ENCODE peak calls at places on chromosomes 4 and X, in six cellular contexts. One of them, this sample, is unnamed.

GRCh38 chrX:70755850-70756249 is 152.7 kb downstream of the TEX11 start:
- DNase-seq in adrenal gland: no peak
- DNase-seq in stomach: no peak
- DNase-seq in fibroblast of lung: no peak
- DNase-seq in esophagus muscularis mucosa: no peak
- DNase-seq in tibial artery: no peak
- DNase-seq in this sample: no peak

GRCh38 chr4:106851686-106852085 is 184.4 kb downstream of the DKK2 start:
- DNase-seq in adrenal gland: no peak
- DNase-seq in stomach: no peak
- DNase-seq in fibroblast of lung: no peak
- DNase-seq in esophagus muscularis mucosa: no peak
- DNase-seq in tibial artery: no peak
- DNase-seq in this sample: no peak

GRCh38 chrX:42704454-42704853 is 73.5 kb downstream of the PPP1R2C start:
- DNase-seq in adrenal gland: no peak
- DNase-seq in stomach: no peak
- DNase-seq in fibroblast of lung: peak; percentile 4
- DNase-seq in esophagus muscularis mucosa: no peak
- DNase-seq in tibial artery: no peak
- DNase-seq in this sample: peak; percentile 39

GRCh38 chr4:184825394-184826314 is at the start of gene ACSL1:
- DNase-seq in adrenal gland: peak; percentile 76
- DNase-seq in stomach: peak; percentile 82
- DNase-seq in fibroblast of lung: peak; percentile 63
- DNase-seq in esophagus muscularis mucosa: no peak
- DNase-seq in tibial artery: peak; percentile 85
- DNase-seq in this sample: peak; percentile 92

GRCh38 chrX:151714367-151714766 is 1.5 kb upstream of the FATE1 start:
- DNase-seq in adrenal gland: no peak
- DNase-seq in stomach: no peak
- DNase-seq in fibroblast of lung: no peak
- DNase-seq in esophagus muscularis mucosa: no peak
- DNase-seq in tibial artery: no peak
- DNase-seq in this sample: no peak

GRCh38 chr4:133618963-133619362 is 469.9 kb downstream of the PCDH10 start:
- DNase-seq in adrenal gland: no peak
- DNase-seq in stomach: no peak
- DNase-seq in fibroblast of lung: no peak
- DNase-seq in esophagus muscularis mucosa: no peak
- DNase-seq in tibial artery: no peak
- DNase-seq in this sample: peak; percentile 29

GRCh38 chr4:118941149-118941548 is 52.5 kb downstream of the SYNPO2 start:
- DNase-seq in adrenal gland: no peak
- DNase-seq in stomach: no peak
- DNase-seq in fibroblast of lung: no peak
- DNase-seq in esophagus muscularis mucosa: no peak
- DNase-seq in tibial artery: peak; percentile 78
- DNase-seq in this sample: peak; percentile 67

GRCh38 chr4:89803036-89803435 is 33.9 kb downstream of the SNCA start:
- DNase-seq in adrenal gland: no peak
- DNase-seq in stomach: no peak
- DNase-seq in fibroblast of lung: no peak
- DNase-seq in esophagus muscularis mucosa: no peak
- DNase-seq in tibial artery: no peak
- DNase-seq in this sample: no peak

GRCh38 chr4:61200195-61200990 is at the start of gene ADGRL3:
- DNase-seq in adrenal gland: peak; percentile 54
- DNase-seq in stomach: no peak
- DNase-seq in fibroblast of lung: peak; percentile 60
- DNase-seq in esophagus muscularis mucosa: no peak
- DNase-seq in tibial artery: peak; percentile 30
- DNase-seq in this sample: peak; percentile 78

GRCh38 chrX:11665144-11666040 is at the start of gene ARHGAP6:
- DNase-seq in adrenal gland: no peak
- DNase-seq in stomach: no peak
- DNase-seq in fibroblast of lung: peak; percentile 55
- DNase-seq in esophagus muscularis mucosa: no peak
- DNase-seq in tibial artery: peak; percentile 25
- DNase-seq in this sample: peak; percentile 78

GRCh38 chrX:11664211-11664888 is 1.4 kb downstream of the ARHGAP6 start:
- DNase-seq in adrenal gland: no peak
- DNase-seq in stomach: no peak
- DNase-seq in fibroblast of lung: peak; percentile 12
- DNase-seq in esophagus muscularis mucosa: no peak
- DNase-seq in tibial artery: no peak
- DNase-seq in this sample: peak; percentile 21

GRCh38 chrX:11667286-11667685 is 1.6 kb upstream of the ARHGAP6 start:
- DNase-seq in adrenal gland: no peak
- DNase-seq in stomach: no peak
- DNase-seq in fibroblast of lung: no peak
- DNase-seq in esophagus muscularis mucosa: no peak
- DNase-seq in tibial artery: no peak
- DNase-seq in this sample: no peak

GRCh38 chrX:11663875-11664210 is 1.9 kb downstream of the ARHGAP6 start:
- DNase-seq in adrenal gland: no peak
- DNase-seq in stomach: no peak
- DNase-seq in fibroblast of lung: no peak
- DNase-seq in esophagus muscularis mucosa: no peak
- DNase-seq in tibial artery: no peak
- DNase-seq in this sample: peak; percentile 5

GRCh38 chrX:11666180-11666579 is 460 bp upstream of the ARHGAP6 start:
- DNase-seq in adrenal gland: no peak
- DNase-seq in stomach: no peak
- DNase-seq in fibroblast of lung: no peak
- DNase-seq in esophagus muscularis mucosa: no peak
- DNase-seq in tibial artery: no peak
- DNase-seq in this sample: peak; percentile 79
- H3K4me3 ChIP-seq in adrenal gland: peak overlapping the region; percentile 39
- H3K4me3 ChIP-seq in stomach: peak overlapping the region; percentile 46
- H3K4me3 ChIP-seq in fibroblast of lung: peak overlapping the region; percentile 62
- H3K4me3 ChIP-seq in esophagus muscularis mucosa: peak overlapping the region; percentile 61
- H3K4me3 ChIP-seq in tibial artery: peak overlapping the region; percentile 55
- H3K4me3 ChIP-seq in this sample: peak overlapping the region; percentile 75

DNA sequence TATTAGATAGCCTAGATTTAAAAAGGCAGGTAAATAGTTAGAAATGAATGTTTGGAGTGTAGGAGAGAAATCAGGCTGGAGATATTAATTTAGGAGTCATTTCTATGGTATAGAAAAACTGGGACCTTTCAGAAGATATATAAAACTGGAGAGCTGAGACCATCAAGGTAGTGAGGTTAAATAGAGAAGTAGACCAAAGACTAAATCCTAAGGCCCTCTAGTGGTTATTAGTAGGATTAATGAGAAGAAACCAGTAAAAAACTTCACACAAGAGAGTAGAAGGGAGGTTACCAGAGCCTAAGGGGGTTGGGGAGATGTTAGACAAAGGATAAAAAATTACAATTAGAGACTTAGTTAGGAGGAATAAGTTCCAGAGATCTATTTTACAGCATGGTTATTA is 351.0 kb upstream of the SPANXN1 start:
- DNase-seq in adrenal gland: no peak
- DNase-seq in stomach: no peak
- DNase-seq in fibroblast of lung: no peak
- DNase-seq in esophagus muscularis mucosa: no peak
- DNase-seq in tibial artery: no peak
- DNase-seq in this sample: no peak
- TF ChIP-seq CTCF in adrenal gland: peak; percentile 38
- TF ChIP-seq CTCF in stomach: no peak
- TF ChIP-seq CTCF in fibroblast of lung: no peak
- TF ChIP-seq CTCF in esophagus muscularis mucosa: no peak
- TF ChIP-seq CTCF in tibial artery: no peak
- TF ChIP-seq CTCF in this sample: no peak

DNA sequence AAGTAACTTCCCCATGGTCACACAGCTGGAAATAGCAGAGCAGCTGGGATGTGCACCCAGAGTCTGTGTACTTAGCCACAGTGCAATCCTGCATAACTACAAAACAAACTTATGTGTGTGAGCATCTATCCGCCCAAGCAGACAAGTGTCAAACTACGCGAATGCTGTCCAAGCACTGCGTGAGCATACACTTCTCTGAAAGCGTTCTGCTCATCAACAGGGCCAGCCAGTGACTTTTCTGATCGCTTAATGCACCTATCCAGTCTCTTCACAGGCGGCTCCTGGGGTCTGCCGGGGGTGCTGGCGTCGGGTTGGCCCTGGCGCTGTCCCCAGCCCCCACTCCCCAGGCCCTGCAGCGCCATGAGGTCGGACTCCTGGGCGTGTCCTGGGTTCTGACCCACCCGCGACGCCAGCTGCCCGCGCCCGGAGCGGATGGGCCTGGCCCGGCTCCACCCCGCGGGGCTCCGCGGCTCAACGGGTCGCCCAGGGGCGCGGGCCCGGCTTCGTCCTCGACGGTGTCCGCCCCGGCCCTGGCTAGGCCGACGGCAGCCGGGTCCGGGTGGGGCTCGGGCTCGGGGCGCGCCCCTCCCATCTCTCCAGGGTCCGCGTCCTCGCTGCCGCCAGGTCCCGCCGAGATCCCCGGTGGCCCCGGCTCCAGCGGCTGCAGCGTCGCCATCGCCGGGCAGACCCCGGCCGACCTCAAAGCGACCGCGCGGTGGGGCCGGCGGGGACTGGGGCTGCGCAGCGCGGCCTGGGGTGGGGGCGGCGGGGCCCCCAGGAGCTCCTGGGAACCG is 1.3 kb upstream of the ZNF141 start:
- DNase-seq in adrenal gland: peak; percentile 48
- DNase-seq in stomach: no peak
- DNase-seq in fibroblast of lung: no peak
- DNase-seq in esophagus muscularis mucosa: no peak
- DNase-seq in tibial artery: peak; percentile 24
- DNase-seq in this sample: peak; percentile 24
- H3K4me3 ChIP-seq in adrenal gland: peak overlapping the region; percentile 54
- H3K4me3 ChIP-seq in stomach: peak overlapping the region; percentile 93
- H3K4me3 ChIP-seq in fibroblast of lung: peak overlapping the region; percentile 75
- H3K4me3 ChIP-seq in esophagus muscularis mucosa: peak overlapping the region; percentile 91
- H3K4me3 ChIP-seq in tibial artery: peak overlapping the region; percentile 89
- H3K4me3 ChIP-seq in this sample: peak overlapping the region; percentile 87

GRCh38 chr4:35934370-35934981 is 309.8 kb downstream of the ARAP2 start:
- DNase-seq in adrenal gland: no peak
- DNase-seq in stomach: no peak
- DNase-seq in fibroblast of lung: peak; percentile 22
- DNase-seq in esophagus muscularis mucosa: no peak
- DNase-seq in tibial artery: no peak
- DNase-seq in this sample: peak; percentile 35
- TF ChIP-seq CTCF in adrenal gland: peak; percentile 71
- TF ChIP-seq CTCF in stomach: no peak
- TF ChIP-seq CTCF in fibroblast of lung: peak; percentile 40
- TF ChIP-seq CTCF in esophagus muscularis mucosa: peak; percentile 50
- TF ChIP-seq CTCF in tibial artery: no peak
- TF ChIP-seq CTCF in this sample: peak; percentile 42

DNA sequence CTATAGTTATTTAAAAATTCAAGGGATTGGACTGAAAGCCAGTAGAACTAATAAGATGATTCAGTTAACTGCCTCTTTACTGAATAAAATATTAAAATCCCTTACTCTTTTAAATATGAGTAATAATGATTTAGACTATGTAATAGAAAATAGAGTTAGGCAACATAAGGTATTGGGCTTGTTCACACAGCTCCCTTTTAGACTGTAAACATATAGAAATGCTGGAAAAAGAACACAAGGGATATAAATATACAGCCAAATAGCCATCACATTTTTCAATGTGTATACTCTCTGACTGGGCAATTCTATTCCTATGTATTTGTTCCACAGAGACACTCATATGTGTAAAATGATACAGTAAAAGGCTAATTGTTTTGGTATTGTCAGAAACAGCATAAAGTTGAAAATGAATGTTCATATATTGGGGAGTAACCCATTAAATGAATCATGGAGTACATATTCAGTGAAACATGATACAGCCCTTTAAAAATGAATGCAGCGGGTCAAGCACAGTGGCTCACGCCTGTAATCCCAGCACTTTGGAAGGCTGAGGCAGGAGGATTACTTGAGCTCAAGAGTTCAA is 129.8 kb downstream of the TBC1D19 start:
- DNase-seq in adrenal gland: no peak
- DNase-seq in stomach: no peak
- DNase-seq in fibroblast of lung: no peak
- DNase-seq in esophagus muscularis mucosa: no peak
- DNase-seq in tibial artery: no peak
- DNase-seq in this sample: no peak
- H3K4me3 ChIP-seq in adrenal gland: no peak overlapping the region
- H3K4me3 ChIP-seq in stomach: no peak overlapping the region
- H3K4me3 ChIP-seq in fibroblast of lung: no peak overlapping the region
- H3K4me3 ChIP-seq in esophagus muscularis mucosa: no peak overlapping the region
- H3K4me3 ChIP-seq in tibial artery: no peak overlapping the region
- H3K4me3 ChIP-seq in this sample: no peak overlapping the region

DNA sequence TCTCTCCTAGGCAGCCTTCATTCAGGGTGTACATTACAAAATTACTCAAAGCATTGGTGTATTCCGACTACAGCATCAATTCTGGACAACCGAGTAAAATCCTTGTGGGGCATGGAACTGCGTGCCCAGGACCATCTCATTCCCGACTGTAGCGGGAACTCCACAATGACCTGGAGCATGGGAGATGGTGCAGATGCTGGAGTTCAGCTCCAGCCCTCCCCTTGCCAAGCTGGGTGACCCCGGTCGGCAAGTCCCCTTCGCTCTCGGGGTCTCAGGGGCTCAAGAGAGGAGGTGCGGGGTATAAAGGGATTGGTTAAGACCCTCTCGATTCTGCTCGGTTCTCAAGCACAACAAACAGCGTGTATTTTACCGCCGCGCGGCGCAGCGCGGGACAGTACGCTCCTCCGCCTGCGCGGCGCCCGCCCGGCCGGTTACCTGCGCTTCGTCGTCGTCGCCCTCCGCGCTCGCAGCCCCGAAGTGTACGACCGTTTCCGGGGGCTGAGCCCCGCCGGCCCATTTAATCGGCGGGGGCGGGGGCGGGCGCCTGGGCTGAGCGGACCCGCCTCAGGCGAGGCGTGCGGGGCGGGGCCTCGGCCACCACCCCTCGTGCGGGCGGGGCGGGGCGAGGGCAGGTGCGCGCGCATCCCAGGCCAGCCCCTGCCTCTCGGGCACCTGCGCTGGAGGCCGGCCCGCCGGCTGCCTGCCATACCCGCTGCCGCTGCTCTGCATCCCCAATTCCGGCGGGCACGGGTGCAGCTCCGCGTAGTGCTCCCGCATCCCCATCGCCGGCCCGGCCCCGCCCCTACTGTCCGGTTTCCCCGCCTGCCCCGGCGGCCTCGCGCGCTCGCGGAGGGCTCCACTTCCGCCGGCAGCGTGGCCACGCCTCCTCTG is at the start of gene G6PD:
- DNase-seq in adrenal gland: peak; percentile 77
- DNase-seq in stomach: peak; percentile 80
- DNase-seq in fibroblast of lung: peak; percentile 44
- DNase-seq in esophagus muscularis mucosa: no peak
- DNase-seq in tibial artery: peak; percentile 65
- DNase-seq in this sample: peak; percentile 77
- TF ChIP-seq CTCF in adrenal gland: no peak
- TF ChIP-seq CTCF in stomach: no peak
- TF ChIP-seq CTCF in fibroblast of lung: no peak
- TF ChIP-seq CTCF in esophagus muscularis mucosa: peak; percentile 17
- TF ChIP-seq CTCF in tibial artery: no peak
- TF ChIP-seq CTCF in this sample: no peak

GRCh38 chr4:87196927-87197326 is 23.5 kb downstream of the KLHL8 start:
- DNase-seq in adrenal gland: no peak
- DNase-seq in stomach: no peak
- DNase-seq in fibroblast of lung: no peak
- DNase-seq in esophagus muscularis mucosa: no peak
- DNase-seq in tibial artery: no peak
- DNase-seq in this sample: no peak
- H3K4me3 ChIP-seq in adrenal gland: no peak overlapping the region
- H3K4me3 ChIP-seq in stomach: no peak overlapping the region
- H3K4me3 ChIP-seq in fibroblast of lung: no peak overlapping the region
- H3K4me3 ChIP-seq in esophagus muscularis mucosa: no peak overlapping the region
- H3K4me3 ChIP-seq in tibial artery: no peak overlapping the region
- H3K4me3 ChIP-seq in this sample: no peak overlapping the region